ENCODE peak calls at places on chromosomes 7 and 10, in nine cellular contexts. T, G, I, P, Q, M, S, J and H are unnamed samples.

GRCh38 chr10:96678725-96679124 is 41.6 kb downstream of the PIK3AP1 start:
- DNase-seq in T (no peak), G (no peak), I (no peak), P (no peak), Q (no peak), M (no peak), S (no peak), J (no peak), H (no peak)

GRCh38 chr10:2173328-2173727 is 436.0 kb upstream of the ADARB2 start:
- DNase-seq in T (no peak), G (no peak), I (no peak), P (no peak), Q (no peak), M (peak; percentile 39), S (no peak), J (no peak), H (no peak)

GRCh38 chr7:123770378-123770777 is 21.6 kb upstream of the WASL start:
- DNase-seq in T (peak; percentile 64), G (no peak), I (peak; percentile 45), P (peak; percentile 38), Q (no peak), M (peak; percentile 97), S (no peak), J (peak; percentile 34), H (peak; percentile 93)

GRCh38 chr7:6392712-6393666 is 54.8 kb downstream of the DAGLB start:
- DNase-seq in T (peak; percentile 50), G (peak; percentile 79), I (peak; percentile 83), P (no peak), Q (peak; percentile 86), M (peak; percentile 76), S (peak; percentile 76), J (peak; percentile 94), H (peak; percentile 92)

GRCh38 chr7:140640727-140641531 is at the start of gene DENND2A:
- DNase-seq in T (no peak), G (peak; percentile 84), I (peak; percentile 61), P (peak; percentile 36), Q (peak; percentile 88), M (no peak), S (no peak), J (peak; percentile 75), H (peak; percentile 52)

GRCh38 chr7:106420741-106421140 is 136.0 kb upstream of the NAMPT start:
- DNase-seq in T (no peak), G (no peak), I (no peak), P (no peak), Q (no peak), M (no peak), S (no peak), J (no peak), H (no peak)

GRCh38 chr10:28875535-28876208 is 198.4 kb downstream of the BAMBI start:
- DNase-seq in T (no peak), G (peak; percentile 45), I (peak; percentile 43), P (no peak), Q (no peak), M (no peak), S (no peak), J (no peak), H (peak; percentile 46)

GRCh38 chr10:119209050-119209735 is 1.8 kb downstream of the GRK5 start:
- DNase-seq in T (peak; percentile 61), G (peak; percentile 71), I (peak; percentile 92), P (peak; percentile 25), Q (peak; percentile 77), M (no peak), S (peak; percentile 54), J (peak; percentile 86), H (peak; percentile 85)

GRCh38 chr7:22184549-22185199 is 172.3 kb downstream of the RAPGEF5 start:
- DNase-seq in T (no peak), G (no peak), I (no peak), P (no peak), Q (no peak), M (no peak), S (no peak), J (no peak), H (no peak)

GRCh38 chr10:31935678-31936077 is 7.0 kb upstream of the ARHGAP12 start:
- DNase-seq in T (no peak), G (no peak), I (no peak), P (no peak), Q (no peak), M (no peak), S (no peak), J (no peak), H (no peak)

GRCh38 chr10:21100871-21101514 is 203.9 kb upstream of the NEBL start:
- DNase-seq in T (no peak), G (no peak), I (peak; percentile 18), P (no peak), Q (no peak), M (peak; percentile 86), S (no peak), J (peak; percentile 61), H (peak; percentile 77)

GRCh38 chr10:109676703-109677102 is 246.6 kb downstream of the XPNPEP1 start:
- DNase-seq in T (no peak), G (no peak), I (no peak), P (no peak), Q (no peak), M (peak; percentile 28), S (no peak), J (no peak), H (no peak)

GRCh38 chr7:157016352-157017041 is 6.0 kb upstream of the MNX1 start:
- DNase-seq in T (peak; percentile 88), G (no peak), I (no peak), P (peak; percentile 63), Q (peak; percentile 46), M (no peak), S (no peak), J (no peak), H (no peak)

GRCh38 chr10:88707429-88708110 is 1.5 kb downstream of the LIPK start:
- DNase-seq in T (no peak), G (no peak), I (peak; percentile 88), P (no peak), Q (no peak), M (peak; percentile 92), S (no peak), J (peak; percentile 60), H (peak; percentile 77)

GRCh38 chr7:100079024-100079560 is 2.4 kb downstream of the ZNF3 start:
- DNase-seq in T (no peak), G (no peak), I (no peak), P (no peak), Q (no peak), M (no peak), S (no peak), J (no peak), H (no peak)

GRCh38 chr7:142328006-142328405 is 70.1 kb upstream of the PRSS58 start:
- DNase-seq in T (no peak), G (no peak), I (no peak), P (no peak), Q (no peak), M (no peak), S (no peak), J (no peak), H (no peak)

DNA sequence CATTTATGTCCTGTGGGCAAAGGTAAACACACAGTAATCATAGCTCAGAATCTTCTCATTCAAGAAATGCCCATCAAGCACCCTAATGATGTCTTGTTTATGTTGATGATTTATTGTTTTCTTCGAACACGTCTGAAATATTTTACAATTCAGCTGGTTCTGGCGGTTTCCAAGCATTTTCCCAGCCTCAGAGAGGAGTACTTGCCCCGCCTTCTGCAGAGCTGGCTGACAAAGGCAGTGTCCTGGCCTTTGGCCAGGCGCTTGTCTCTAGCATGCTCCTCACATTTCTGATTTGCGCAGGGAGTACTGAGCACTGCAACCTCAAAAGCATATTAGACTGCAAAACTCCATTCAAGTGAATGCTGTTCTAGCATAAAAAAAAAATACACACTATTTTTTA is 314.2 kb upstream of the GNAI1 start:
- DNase-seq in T (no peak), G (peak; percentile 45), I (peak; percentile 92), P (no peak), Q (peak; percentile 47), M (peak; percentile 1), S (no peak), J (peak; percentile 92), H (peak; percentile 72)
- H3K4me3 ChIP-seq in T (no peak overlapping the region), G (no peak overlapping the region), I (no peak overlapping the region), P (no peak overlapping the region), Q (no peak overlapping the region), M (no peak overlapping the region), S (no peak overlapping the region), J (peak overlapping the region; percentile 47), H (peak overlapping the region; percentile 11)

GRCh38 chr7:4835398-4836205 is 26.2 kb downstream of the PAPOLB start:
- DNase-seq in T (no peak), G (no peak), I (no peak), P (no peak), Q (no peak), M (no peak), S (no peak), J (no peak), H (no peak)
- H3K4me3 ChIP-seq in T (no peak overlapping the region), G (no peak overlapping the region), I (no peak overlapping the region), P (no peak overlapping the region), Q (no peak overlapping the region), M (no peak overlapping the region), S (no peak overlapping the region), J (no peak overlapping the region), H (no peak overlapping the region)

DNA sequence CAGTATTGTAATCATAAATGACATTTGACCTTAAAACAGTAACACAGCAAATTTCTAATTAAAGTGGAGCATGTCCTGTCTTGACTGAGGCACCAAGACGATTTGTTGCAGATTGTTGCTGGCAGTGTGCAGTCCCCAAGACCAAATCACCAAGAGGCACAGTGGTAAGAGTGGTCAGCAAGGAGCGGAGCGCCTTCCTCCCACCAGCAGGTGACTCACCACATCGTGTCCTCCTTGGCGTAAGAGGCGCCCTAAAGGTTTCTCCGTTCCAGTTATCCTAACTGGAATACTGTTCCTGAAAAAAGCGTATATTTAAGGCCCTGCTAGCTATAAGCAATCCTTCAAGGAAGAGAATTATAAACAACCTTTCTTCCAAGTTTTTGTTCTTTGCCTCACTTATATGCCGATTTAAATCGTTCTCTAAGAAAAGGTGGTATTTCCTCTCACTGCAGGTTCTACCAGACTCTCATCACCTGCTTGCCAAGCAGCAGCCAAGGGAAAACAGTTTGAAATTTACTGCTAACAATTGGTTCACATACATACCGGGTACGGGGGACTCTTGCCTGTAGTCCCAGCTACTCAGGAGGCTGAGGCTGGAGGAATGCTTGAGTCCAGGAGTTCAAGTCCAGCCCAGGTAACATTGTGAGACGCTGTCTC is 10.7 kb upstream of the REPIN1 start:
- DNase-seq in T (no peak), G (no peak), I (no peak), P (no peak), Q (no peak), M (peak; percentile 59), S (no peak), J (no peak), H (no peak)
- H3K4me3 ChIP-seq in T (no peak overlapping the region), G (no peak overlapping the region), I (no peak overlapping the region), P (no peak overlapping the region), Q (no peak overlapping the region), M (no peak overlapping the region), S (no peak overlapping the region), J (no peak overlapping the region), H (no peak overlapping the region)

DNA sequence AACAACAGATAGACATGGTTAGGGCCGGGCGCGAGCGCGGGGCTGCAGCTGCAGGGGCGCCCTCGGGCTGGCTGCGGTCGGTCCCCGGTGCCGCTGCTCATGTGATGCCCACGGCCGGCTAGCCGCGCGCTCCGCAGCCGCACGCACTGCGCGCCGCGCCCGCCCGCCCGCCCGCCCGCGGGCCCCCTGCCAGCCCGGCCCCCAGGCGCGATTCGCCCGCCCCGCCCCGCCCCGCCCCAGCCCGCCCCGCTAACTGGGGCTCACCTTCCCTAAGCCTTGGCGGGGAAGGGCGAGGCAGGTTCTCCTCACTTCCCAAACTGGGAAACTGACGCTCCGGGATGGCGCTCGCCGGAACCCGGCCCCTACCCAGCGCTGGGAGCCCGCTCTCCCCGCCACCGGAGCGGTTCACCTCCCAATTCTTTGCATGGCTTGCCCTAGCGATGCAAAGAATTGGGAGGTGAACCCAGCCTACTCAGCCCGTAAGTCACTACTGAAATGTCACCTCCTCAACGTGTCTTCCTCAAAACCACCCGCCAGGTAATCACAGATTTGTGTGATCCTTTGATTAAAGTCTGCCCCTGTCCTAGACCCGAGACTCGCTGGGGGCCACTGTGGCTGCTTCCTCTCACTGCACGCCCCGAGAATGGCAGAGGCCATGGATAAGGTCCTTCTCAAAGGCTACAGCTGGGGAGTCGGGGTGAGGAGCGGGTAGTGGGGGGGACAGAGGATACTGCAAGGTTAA is 162.1 kb downstream of the SH3PXD2A start:
- DNase-seq in T (peak; percentile 62), G (peak; percentile 52), I (peak; percentile 32), P (peak; percentile 71), Q (no peak), M (no peak), S (no peak), J (no peak), H (no peak)
- H3K4me3 ChIP-seq in T (peak overlapping the region; percentile 85), G (peak overlapping the region; percentile 7), I (peak overlapping the region; percentile 44), P (peak overlapping the region; percentile 89), Q (peak overlapping the region; percentile 22), M (no peak overlapping the region), S (no peak overlapping the region), J (peak overlapping the region; percentile 14), H (peak overlapping the region; percentile 58)